ENCODE peak calls at places on chromosomes 1 and 21, in nine cellular contexts. One of them, this sample, is unnamed.

GRCh38 chr1:68973459-68974244 is 476.8 kb upstream of the DEPDC1 start:
- DNase-seq in endothelial cell: no peak
- DNase-seq in fibroblast of pulmonary artery: peak
- DNase-seq in brain microvascular endothelial cell: peak
- DNase-seq in foreskin fibroblast: no peak
- DNase-seq in AG09309: no peak
- DNase-seq in endodermal cell: no peak
- DNase-seq in fibroblast of mammary gland: peak
- DNase-seq in progenitor cell of endocrine pancreas: no peak
- DNase-seq in this sample: no peak

GRCh38 chr1:186659946-186660472 is 20.2 kb downstream of the PTGS2 start:
- DNase-seq in foreskin fibroblast: no peak
- DNase-seq in progenitor cell of endocrine pancreas: no peak
- DNase-seq in endothelial cell: no peak
- DNase-seq in fibroblast of mammary gland: no peak
- DNase-seq in endodermal cell: no peak
- DNase-seq in fibroblast of pulmonary artery: no peak
- DNase-seq in AG09309: no peak
- DNase-seq in brain microvascular endothelial cell: no peak
- DNase-seq in this sample: no peak

GRCh38 chr1:223014142-223014873 is 128.7 kb downstream of the TLR5 start:
- DNase-seq in progenitor cell of endocrine pancreas: no peak
- DNase-seq in brain microvascular endothelial cell: no peak
- DNase-seq in endodermal cell: no peak
- DNase-seq in AG09309: no peak
- DNase-seq in fibroblast of mammary gland: no peak
- DNase-seq in endothelial cell: no peak
- DNase-seq in fibroblast of pulmonary artery: no peak
- DNase-seq in foreskin fibroblast: no peak
- DNase-seq in this sample: no peak

GRCh38 chr1:45608475-45609156 is 15.2 kb downstream of the CCDC17 start:
- DNase-seq in endothelial cell: no peak
- DNase-seq in foreskin fibroblast: no peak
- DNase-seq in AG09309: no peak
- DNase-seq in fibroblast of pulmonary artery: no peak
- DNase-seq in progenitor cell of endocrine pancreas: no peak
- DNase-seq in endodermal cell: peak
- DNase-seq in fibroblast of mammary gland: no peak
- DNase-seq in brain microvascular endothelial cell: no peak
- DNase-seq in this sample: no peak

GRCh38 chr1:220604921-220605320 is 77.0 kb downstream of the MARK1 start:
- DNase-seq in foreskin fibroblast: no peak
- DNase-seq in endodermal cell: no peak
- DNase-seq in brain microvascular endothelial cell: no peak
- DNase-seq in progenitor cell of endocrine pancreas: no peak
- DNase-seq in fibroblast of mammary gland: no peak
- DNase-seq in endothelial cell: no peak
- DNase-seq in fibroblast of pulmonary artery: no peak
- DNase-seq in AG09309: no peak
- DNase-seq in this sample: no peak

GRCh38 chr1:22457836-22458235 is 6.2 kb downstream of the ZBTB40 start:
- DNase-seq in fibroblast of mammary gland: no peak
- DNase-seq in progenitor cell of endocrine pancreas: no peak
- DNase-seq in fibroblast of pulmonary artery: no peak
- DNase-seq in brain microvascular endothelial cell: no peak
- DNase-seq in endothelial cell: no peak
- DNase-seq in endodermal cell: no peak
- DNase-seq in foreskin fibroblast: no peak
- DNase-seq in AG09309: no peak
- DNase-seq in this sample: no peak

GRCh38 chr1:157521056-157521455 is 31.3 kb downstream of the FCRL5 start:
- DNase-seq in endothelial cell: no peak
- DNase-seq in fibroblast of pulmonary artery: no peak
- DNase-seq in endodermal cell: no peak
- DNase-seq in foreskin fibroblast: no peak
- DNase-seq in progenitor cell of endocrine pancreas: no peak
- DNase-seq in fibroblast of mammary gland: no peak
- DNase-seq in AG09309: no peak
- DNase-seq in brain microvascular endothelial cell: no peak
- DNase-seq in this sample: no peak

GRCh38 chr1:94672934-94673333 is 131.4 kb upstream of the F3 start:
- DNase-seq in endothelial cell: no peak
- DNase-seq in fibroblast of mammary gland: peak
- DNase-seq in fibroblast of pulmonary artery: peak
- DNase-seq in brain microvascular endothelial cell: peak
- DNase-seq in progenitor cell of endocrine pancreas: no peak
- DNase-seq in foreskin fibroblast: peak
- DNase-seq in AG09309: no peak
- DNase-seq in endodermal cell: peak
- DNase-seq in this sample: no peak

GRCh38 chr1:39826583-39826982 is 37.9 kb upstream of the BMP8B start:
- DNase-seq in AG09309: no peak
- DNase-seq in progenitor cell of endocrine pancreas: no peak
- DNase-seq in fibroblast of mammary gland: no peak
- DNase-seq in fibroblast of pulmonary artery: no peak
- DNase-seq in endodermal cell: no peak
- DNase-seq in endothelial cell: peak
- DNase-seq in brain microvascular endothelial cell: no peak
- DNase-seq in foreskin fibroblast: no peak
- DNase-seq in this sample: no peak

GRCh38 chr1:55277377-55278130 is 62.4 kb upstream of the USP24 start:
- DNase-seq in fibroblast of pulmonary artery: peak
- DNase-seq in endothelial cell: peak
- DNase-seq in brain microvascular endothelial cell: peak
- DNase-seq in endodermal cell: peak
- DNase-seq in foreskin fibroblast: peak
- DNase-seq in progenitor cell of endocrine pancreas: peak
- DNase-seq in AG09309: no peak
- DNase-seq in fibroblast of mammary gland: peak
- DNase-seq in this sample: no peak

GRCh38 chr1:2514863-2515762 is 11.3 kb downstream of the PANK4 start:
- DNase-seq in fibroblast of pulmonary artery: no peak
- DNase-seq in AG09309: no peak
- DNase-seq in fibroblast of mammary gland: no peak
- DNase-seq in endothelial cell: no peak
- DNase-seq in foreskin fibroblast: no peak
- DNase-seq in endodermal cell: no peak
- DNase-seq in progenitor cell of endocrine pancreas: no peak
- DNase-seq in brain microvascular endothelial cell: no peak
- DNase-seq in this sample: no peak
- TF ChIP-seq CTCF in fibroblast of pulmonary artery: no peak
- TF ChIP-seq CTCF in AG09309: peak
- TF ChIP-seq CTCF in fibroblast of mammary gland: peak
- TF ChIP-seq CTCF in endothelial cell: no peak
- TF ChIP-seq CTCF in foreskin fibroblast: no peak
- TF ChIP-seq CTCF in endodermal cell: peak
- TF ChIP-seq CTCF in progenitor cell of endocrine pancreas: peak
- TF ChIP-seq CTCF in brain microvascular endothelial cell: peak
- TF ChIP-seq CTCF in this sample: peak

GRCh38 chr1:198364471-198364870 is 176.0 kb downstream of the ATP6V1G3 start:
- DNase-seq in fibroblast of mammary gland: no peak
- DNase-seq in endodermal cell: no peak
- DNase-seq in AG09309: no peak
- DNase-seq in progenitor cell of endocrine pancreas: no peak
- DNase-seq in endothelial cell: no peak
- DNase-seq in brain microvascular endothelial cell: no peak
- DNase-seq in foreskin fibroblast: no peak
- DNase-seq in fibroblast of pulmonary artery: no peak
- DNase-seq in this sample: no peak

GRCh38 chr1:198361373-198361772 is 179.1 kb downstream of the ATP6V1G3 start:
- DNase-seq in progenitor cell of endocrine pancreas: no peak
- DNase-seq in fibroblast of pulmonary artery: peak
- DNase-seq in foreskin fibroblast: no peak
- DNase-seq in endodermal cell: no peak
- DNase-seq in endothelial cell: no peak
- DNase-seq in brain microvascular endothelial cell: no peak
- DNase-seq in fibroblast of mammary gland: peak
- DNase-seq in AG09309: no peak
- DNase-seq in this sample: no peak

GRCh38 chr1:198363752-198364151 is 176.7 kb downstream of the ATP6V1G3 start:
- DNase-seq in AG09309: no peak
- DNase-seq in fibroblast of mammary gland: no peak
- DNase-seq in foreskin fibroblast: no peak
- DNase-seq in brain microvascular endothelial cell: no peak
- DNase-seq in endodermal cell: no peak
- DNase-seq in progenitor cell of endocrine pancreas: no peak
- DNase-seq in endothelial cell: no peak
- DNase-seq in fibroblast of pulmonary artery: no peak
- DNase-seq in this sample: no peak

GRCh38 chr1:198357937-198358336 is 182.5 kb downstream of the ATP6V1G3 start:
- DNase-seq in endothelial cell: no peak
- DNase-seq in foreskin fibroblast: no peak
- DNase-seq in endodermal cell: no peak
- DNase-seq in progenitor cell of endocrine pancreas: no peak
- DNase-seq in brain microvascular endothelial cell: no peak
- DNase-seq in AG09309: no peak
- DNase-seq in fibroblast of mammary gland: no peak
- DNase-seq in fibroblast of pulmonary artery: no peak
- DNase-seq in this sample: no peak

DNA sequence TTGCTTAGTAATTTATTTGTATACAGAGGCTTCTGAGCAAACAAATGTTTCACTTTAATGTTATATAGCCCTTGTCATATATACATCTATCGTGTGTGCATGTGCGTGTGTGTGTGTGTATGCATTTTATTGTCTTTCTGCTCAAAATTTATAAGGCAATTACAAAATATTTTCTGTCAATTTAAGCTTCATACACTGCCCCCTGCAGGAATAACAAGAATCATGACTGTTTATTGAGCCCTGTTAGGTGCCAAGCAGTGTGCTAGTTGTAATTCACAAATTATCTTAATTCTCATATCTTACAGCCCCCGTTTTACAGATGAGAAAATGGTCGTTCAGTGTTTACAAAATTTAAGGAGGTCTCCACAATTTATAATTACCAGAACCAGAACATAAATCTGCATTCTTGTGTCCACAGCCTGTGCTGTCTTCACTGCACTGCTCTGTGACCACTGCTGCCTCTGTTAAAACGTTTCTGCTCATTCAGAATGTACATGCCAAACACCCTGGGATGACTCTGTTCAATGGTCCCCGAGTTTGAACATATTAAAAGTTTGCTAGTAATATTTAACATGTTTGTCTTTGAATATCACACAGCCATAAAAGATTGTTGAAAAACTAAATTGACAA is 181.3 kb downstream of the ATP6V1G3 start:
- DNase-seq in progenitor cell of endocrine pancreas: no peak
- DNase-seq in brain microvascular endothelial cell: no peak
- DNase-seq in fibroblast of mammary gland: peak
- DNase-seq in fibroblast of pulmonary artery: peak
- DNase-seq in endothelial cell: no peak
- DNase-seq in AG09309: no peak
- DNase-seq in foreskin fibroblast: no peak
- DNase-seq in endodermal cell: no peak
- DNase-seq in this sample: no peak
- TF ChIP-seq CTCF in progenitor cell of endocrine pancreas: peak
- TF ChIP-seq CTCF in brain microvascular endothelial cell: peak
- TF ChIP-seq CTCF in fibroblast of mammary gland: peak
- TF ChIP-seq CTCF in fibroblast of pulmonary artery: peak
- TF ChIP-seq CTCF in endothelial cell: peak
- TF ChIP-seq CTCF in AG09309: peak
- TF ChIP-seq CTCF in foreskin fibroblast: peak
- TF ChIP-seq CTCF in endodermal cell: peak
- TF ChIP-seq CTCF in this sample: peak

GRCh38 chr21:39314155-39315027 is 959 bp upstream of the BRWD1 start:
- DNase-seq in brain microvascular endothelial cell: peak
- DNase-seq in endothelial cell: peak
- DNase-seq in foreskin fibroblast: peak
- DNase-seq in fibroblast of mammary gland: peak
- DNase-seq in fibroblast of pulmonary artery: peak
- DNase-seq in progenitor cell of endocrine pancreas: peak
- DNase-seq in AG09309: no peak
- DNase-seq in endodermal cell: peak
- DNase-seq in this sample: no peak
- TF ChIP-seq CTCF in brain microvascular endothelial cell: no peak
- TF ChIP-seq CTCF in endothelial cell: no peak
- TF ChIP-seq CTCF in foreskin fibroblast: no peak
- TF ChIP-seq CTCF in fibroblast of mammary gland: no peak
- TF ChIP-seq CTCF in fibroblast of pulmonary artery: no peak
- TF ChIP-seq CTCF in progenitor cell of endocrine pancreas: no peak
- TF ChIP-seq CTCF in AG09309: no peak
- TF ChIP-seq CTCF in endodermal cell: no peak
- TF ChIP-seq CTCF in this sample: peak

GRCh38 chr1:226649780-226650179 is 89.3 kb downstream of the ITPKB start:
- DNase-seq in endothelial cell: peak
- DNase-seq in fibroblast of mammary gland: peak
- DNase-seq in brain microvascular endothelial cell: no peak
- DNase-seq in fibroblast of pulmonary artery: peak
- DNase-seq in endodermal cell: peak
- DNase-seq in AG09309: no peak
- DNase-seq in foreskin fibroblast: no peak
- DNase-seq in progenitor cell of endocrine pancreas: no peak
- DNase-seq in this sample: no peak

GRCh38 chr1:226649244-226649643 is 89.8 kb downstream of the ITPKB start:
- DNase-seq in fibroblast of pulmonary artery: no peak
- DNase-seq in brain microvascular endothelial cell: no peak
- DNase-seq in fibroblast of mammary gland: no peak
- DNase-seq in endodermal cell: no peak
- DNase-seq in progenitor cell of endocrine pancreas: no peak
- DNase-seq in AG09309: no peak
- DNase-seq in foreskin fibroblast: no peak
- DNase-seq in endothelial cell: no peak
- DNase-seq in this sample: no peak

GRCh38 chr1:226651732-226652105 is 87.4 kb downstream of the ITPKB start:
- DNase-seq in endodermal cell: no peak
- DNase-seq in AG09309: no peak
- DNase-seq in endothelial cell: no peak
- DNase-seq in brain microvascular endothelial cell: no peak
- DNase-seq in fibroblast of pulmonary artery: no peak
- DNase-seq in fibroblast of mammary gland: no peak
- DNase-seq in foreskin fibroblast: no peak
- DNase-seq in progenitor cell of endocrine pancreas: no peak
- DNase-seq in this sample: no peak

GRCh38 chr1:226651041-226651731 is 87.9 kb downstream of the ITPKB start:
- DNase-seq in fibroblast of mammary gland: no peak
- DNase-seq in progenitor cell of endocrine pancreas: no peak
- DNase-seq in foreskin fibroblast: no peak
- DNase-seq in brain microvascular endothelial cell: no peak
- DNase-seq in AG09309: no peak
- DNase-seq in endodermal cell: no peak
- DNase-seq in fibroblast of pulmonary artery: no peak
- DNase-seq in endothelial cell: no peak
- DNase-seq in this sample: peak

DNA sequence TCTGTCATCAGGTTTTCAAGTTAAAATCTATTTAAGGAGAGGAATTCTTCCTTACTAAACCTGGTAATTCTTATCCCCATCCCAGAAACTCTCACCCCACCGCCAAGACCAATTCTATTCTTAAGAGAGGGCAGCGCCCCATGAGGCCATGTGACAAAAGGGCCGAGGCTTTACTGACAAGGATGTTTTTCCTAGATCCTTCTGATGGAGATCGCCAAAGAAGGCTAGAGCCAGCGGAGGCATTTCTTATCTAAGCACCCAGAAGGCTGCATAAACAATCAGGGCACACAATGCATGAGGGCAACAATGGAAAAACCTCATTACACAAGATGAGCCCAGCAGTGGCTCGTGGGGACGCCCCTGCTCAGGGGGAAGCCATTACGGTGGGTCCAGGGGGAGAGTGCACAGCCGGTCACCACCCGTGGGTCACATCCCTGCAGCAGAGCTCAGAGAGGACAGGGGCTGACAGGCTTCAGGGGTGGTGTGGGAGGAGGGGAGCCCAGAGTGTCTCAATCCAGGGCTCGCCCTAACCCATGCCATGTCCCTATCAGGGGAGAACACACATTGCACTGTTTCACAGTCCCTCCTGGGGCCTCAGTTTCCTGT is 88.7 kb downstream of the ITPKB start:
- DNase-seq in AG09309: no peak
- DNase-seq in brain microvascular endothelial cell: no peak
- DNase-seq in progenitor cell of endocrine pancreas: no peak
- DNase-seq in fibroblast of mammary gland: no peak
- DNase-seq in endodermal cell: peak
- DNase-seq in foreskin fibroblast: no peak
- DNase-seq in endothelial cell: peak
- DNase-seq in fibroblast of pulmonary artery: no peak
- DNase-seq in this sample: peak
- TF ChIP-seq CTCF in AG09309: no peak
- TF ChIP-seq CTCF in brain microvascular endothelial cell: peak
- TF ChIP-seq CTCF in progenitor cell of endocrine pancreas: peak
- TF ChIP-seq CTCF in fibroblast of mammary gland: no peak
- TF ChIP-seq CTCF in endodermal cell: peak
- TF ChIP-seq CTCF in foreskin fibroblast: no peak
- TF ChIP-seq CTCF in endothelial cell: peak
- TF ChIP-seq CTCF in fibroblast of pulmonary artery: no peak
- TF ChIP-seq CTCF in this sample: no peak

This sample was measured in chondrocyte.